ENCODE peak calls at places on chromosomes 12 and 14, in eight cellular contexts. One of them, this sample, is unnamed.

GRCh38 chr12:22759769-22760674 is 135.1 kb downstream of the ETNK1 start:
- DNase-seq in heart left ventricle: no peak
- DNase-seq in amniotic stem cell: no peak
- DNase-seq in NCI-H774: no peak
- DNase-seq in upper lobe of right lung: no peak
- DNase-seq in amygdala: no peak
- DNase-seq in keratinocyte: no peak
- DNase-seq in right cardiac atrium: no peak
- DNase-seq in this sample: no peak

GRCh38 chr14:61147898-61148549 is 133.1 kb downstream of the TMEM30B start:
- DNase-seq in amniotic stem cell: peak
- DNase-seq in NCI-H774: no peak
- DNase-seq in keratinocyte: no peak
- DNase-seq in amygdala: no peak
- DNase-seq in upper lobe of right lung: no peak
- DNase-seq in right cardiac atrium: peak
- DNase-seq in heart left ventricle: no peak
- DNase-seq in this sample: peak

GRCh38 chr14:102516531-102517411 is 7.2 kb upstream of the ANKRD9 start:
- DNase-seq in right cardiac atrium: no peak
- DNase-seq in amniotic stem cell: no peak
- DNase-seq in NCI-H774: peak
- DNase-seq in keratinocyte: no peak
- DNase-seq in amygdala: no peak
- DNase-seq in upper lobe of right lung: peak
- DNase-seq in heart left ventricle: peak
- DNase-seq in this sample: peak

GRCh38 chr14:53450871-53451270 is 297.7 kb upstream of the DDHD1 start:
- DNase-seq in NCI-H774: no peak
- DNase-seq in amniotic stem cell: no peak
- DNase-seq in heart left ventricle: no peak
- DNase-seq in keratinocyte: no peak
- DNase-seq in amygdala: no peak
- DNase-seq in upper lobe of right lung: no peak
- DNase-seq in right cardiac atrium: no peak
- DNase-seq in this sample: no peak

GRCh38 chr12:95096852-95097251 is 23.4 kb upstream of the NR2C1 start:
- DNase-seq in upper lobe of right lung: no peak
- DNase-seq in NCI-H774: no peak
- DNase-seq in amygdala: no peak
- DNase-seq in amniotic stem cell: no peak
- DNase-seq in keratinocyte: no peak
- DNase-seq in right cardiac atrium: no peak
- DNase-seq in heart left ventricle: no peak
- DNase-seq in this sample: no peak

GRCh38 chr14:84468153-84468552 is 1061.8 kb upstream of the FLRT2 start:
- DNase-seq in heart left ventricle: no peak
- DNase-seq in right cardiac atrium: no peak
- DNase-seq in upper lobe of right lung: no peak
- DNase-seq in amygdala: no peak
- DNase-seq in NCI-H774: no peak
- DNase-seq in keratinocyte: no peak
- DNase-seq in amniotic stem cell: peak
- DNase-seq in this sample: no peak

GRCh38 chr12:118560733-118561132 is 184.4 kb downstream of the SUDS3 start:
- DNase-seq in heart left ventricle: no peak
- DNase-seq in amygdala: no peak
- DNase-seq in right cardiac atrium: no peak
- DNase-seq in amniotic stem cell: no peak
- DNase-seq in keratinocyte: no peak
- DNase-seq in NCI-H774: no peak
- DNase-seq in upper lobe of right lung: no peak
- DNase-seq in this sample: no peak

GRCh38 chr12:103354403-103354802 is 141.4 kb downstream of the C12orf42 start:
- DNase-seq in keratinocyte: no peak
- DNase-seq in amygdala: no peak
- DNase-seq in amniotic stem cell: no peak
- DNase-seq in upper lobe of right lung: no peak
- DNase-seq in heart left ventricle: no peak
- DNase-seq in right cardiac atrium: no peak
- DNase-seq in NCI-H774: no peak
- DNase-seq in this sample: no peak

GRCh38 chr12:130186631-130187269 is 24.5 kb downstream of the FZD10 start:
- DNase-seq in upper lobe of right lung: no peak
- DNase-seq in heart left ventricle: no peak
- DNase-seq in right cardiac atrium: no peak
- DNase-seq in keratinocyte: peak
- DNase-seq in amniotic stem cell: no peak
- DNase-seq in NCI-H774: no peak
- DNase-seq in amygdala: no peak
- DNase-seq in this sample: no peak

GRCh38 chr14:52926994-52927393 is 23.9 kb downstream of the FERMT2 start:
- DNase-seq in NCI-H774: no peak
- DNase-seq in amniotic stem cell: no peak
- DNase-seq in amygdala: no peak
- DNase-seq in keratinocyte: no peak
- DNase-seq in right cardiac atrium: no peak
- DNase-seq in heart left ventricle: no peak
- DNase-seq in upper lobe of right lung: no peak
- DNase-seq in this sample: no peak

GRCh38 chr12:12887471-12887870 is 3.9 kb upstream of the GPRC5A start:
- DNase-seq in right cardiac atrium: no peak
- DNase-seq in amygdala: no peak
- DNase-seq in upper lobe of right lung: no peak
- DNase-seq in amniotic stem cell: no peak
- DNase-seq in heart left ventricle: no peak
- DNase-seq in keratinocyte: no peak
- DNase-seq in NCI-H774: no peak
- DNase-seq in this sample: no peak

GRCh38 chr12:48037267-48037915 is 33.1 kb upstream of the COL2A1 start:
- DNase-seq in heart left ventricle: no peak
- DNase-seq in amniotic stem cell: no peak
- DNase-seq in right cardiac atrium: no peak
- DNase-seq in amygdala: no peak
- DNase-seq in NCI-H774: no peak
- DNase-seq in keratinocyte: no peak
- DNase-seq in upper lobe of right lung: no peak
- DNase-seq in this sample: no peak

GRCh38 chr12:42426733-42427132 is 100.8 kb downstream of the PPHLN1 start:
- DNase-seq in heart left ventricle: no peak
- DNase-seq in keratinocyte: peak
- DNase-seq in amniotic stem cell: no peak
- DNase-seq in upper lobe of right lung: no peak
- DNase-seq in NCI-H774: no peak
- DNase-seq in right cardiac atrium: no peak
- DNase-seq in amygdala: no peak
- DNase-seq in this sample: no peak

GRCh38 chr14:74480051-74480450 is 13.1 kb downstream of the NPC2 start:
- DNase-seq in amniotic stem cell: no peak
- DNase-seq in right cardiac atrium: no peak
- DNase-seq in keratinocyte: no peak
- DNase-seq in heart left ventricle: no peak
- DNase-seq in NCI-H774: no peak
- DNase-seq in upper lobe of right lung: no peak
- DNase-seq in amygdala: no peak
- DNase-seq in this sample: no peak

GRCh38 chr14:91889477-91890211 is 22.3 kb upstream of the TC2N start:
- DNase-seq in amygdala: no peak
- DNase-seq in amniotic stem cell: no peak
- DNase-seq in keratinocyte: no peak
- DNase-seq in heart left ventricle: no peak
- DNase-seq in right cardiac atrium: peak
- DNase-seq in NCI-H774: peak
- DNase-seq in upper lobe of right lung: no peak
- DNase-seq in this sample: peak

GRCh38 chr12:14843425-14843887 is at the start of gene ART4:
- DNase-seq in upper lobe of right lung: no peak
- DNase-seq in right cardiac atrium: peak
- DNase-seq in heart left ventricle: peak
- DNase-seq in amniotic stem cell: no peak
- DNase-seq in keratinocyte: no peak
- DNase-seq in amygdala: no peak
- DNase-seq in NCI-H774: no peak
- DNase-seq in this sample: peak

GRCh38 chr12:49537231-49537708 is 1.6 kb upstream of the KCNH3 start:
- DNase-seq in keratinocyte: no peak
- DNase-seq in heart left ventricle: no peak
- DNase-seq in upper lobe of right lung: peak
- DNase-seq in right cardiac atrium: no peak
- DNase-seq in amniotic stem cell: no peak
- DNase-seq in amygdala: no peak
- DNase-seq in NCI-H774: no peak
- DNase-seq in this sample: no peak

GRCh38 chr14:61213930-61214329 is 67.2 kb downstream of the TMEM30B start:
- DNase-seq in heart left ventricle: no peak
- DNase-seq in amniotic stem cell: no peak
- DNase-seq in keratinocyte: no peak
- DNase-seq in right cardiac atrium: no peak
- DNase-seq in upper lobe of right lung: no peak
- DNase-seq in amygdala: no peak
- DNase-seq in NCI-H774: no peak
- DNase-seq in this sample: no peak

GRCh38 chr12:69501154-69501895 is 31.1 kb downstream of the FRS2 start:
- DNase-seq in heart left ventricle: no peak
- DNase-seq in upper lobe of right lung: no peak
- DNase-seq in amygdala: no peak
- DNase-seq in keratinocyte: peak
- DNase-seq in right cardiac atrium: no peak
- DNase-seq in amniotic stem cell: no peak
- DNase-seq in NCI-H774: no peak
- DNase-seq in this sample: no peak

GRCh38 chr14:55127491-55127951 is 1.5 kb upstream of the LGALS3 start:
- DNase-seq in heart left ventricle: no peak
- DNase-seq in keratinocyte: no peak
- DNase-seq in right cardiac atrium: no peak
- DNase-seq in upper lobe of right lung: no peak
- DNase-seq in amygdala: no peak
- DNase-seq in amniotic stem cell: no peak
- DNase-seq in NCI-H774: no peak
- DNase-seq in this sample: no peak

GRCh38 chr12:16766736-16767135 is 160.8 kb upstream of the LMO3 start:
- DNase-seq in heart left ventricle: no peak
- DNase-seq in amygdala: no peak
- DNase-seq in amniotic stem cell: no peak
- DNase-seq in NCI-H774: no peak
- DNase-seq in right cardiac atrium: no peak
- DNase-seq in upper lobe of right lung: no peak
- DNase-seq in keratinocyte: no peak
- DNase-seq in this sample: no peak

GRCh38 chr12:66351301-66351700 is 49.0 kb downstream of the HELB start:
- DNase-seq in upper lobe of right lung: no peak
- DNase-seq in amygdala: no peak
- DNase-seq in keratinocyte: no peak
- DNase-seq in right cardiac atrium: no peak
- DNase-seq in amniotic stem cell: no peak
- DNase-seq in heart left ventricle: no peak
- DNase-seq in NCI-H774: no peak
- DNase-seq in this sample: no peak

GRCh38 chr12:75722714-75723200 is 211.3 kb upstream of the KRR1 start:
- DNase-seq in upper lobe of right lung: no peak
- DNase-seq in right cardiac atrium: peak
- DNase-seq in keratinocyte: no peak
- DNase-seq in amniotic stem cell: peak
- DNase-seq in amygdala: no peak
- DNase-seq in heart left ventricle: no peak
- DNase-seq in NCI-H774: peak
- DNase-seq in this sample: peak

GRCh38 chr12:55679691-55680090 is 28.0 kb downstream of the ITGA7 start:
- DNase-seq in keratinocyte: no peak
- DNase-seq in amygdala: no peak
- DNase-seq in right cardiac atrium: no peak
- DNase-seq in upper lobe of right lung: peak
- DNase-seq in amniotic stem cell: no peak
- DNase-seq in NCI-H774: no peak
- DNase-seq in heart left ventricle: no peak
- DNase-seq in this sample: no peak

GRCh38 chr12:90897981-90898380 is 57.0 kb downstream of the CCER1 start:
- DNase-seq in right cardiac atrium: no peak
- DNase-seq in upper lobe of right lung: no peak
- DNase-seq in amniotic stem cell: no peak
- DNase-seq in heart left ventricle: no peak
- DNase-seq in NCI-H774: no peak
- DNase-seq in keratinocyte: no peak
- DNase-seq in amygdala: no peak
- DNase-seq in this sample: no peak

GRCh38 chr12:121823101-121823726 is 19.4 kb downstream of the SETD1B start:
- DNase-seq in amniotic stem cell: no peak
- DNase-seq in heart left ventricle: no peak
- DNase-seq in NCI-H774: no peak
- DNase-seq in upper lobe of right lung: no peak
- DNase-seq in right cardiac atrium: no peak
- DNase-seq in keratinocyte: no peak
- DNase-seq in amygdala: no peak
- DNase-seq in this sample: no peak

This sample was measured in left cardiac atrium.